ENCODE peak calls at places on chromosomes 13 and 19, in six cellular contexts. X, P, L, H, J and G are unnamed samples.
A peak's percentile ranks its signal among the peaks of the same experiment; 100 is the strongest.

GRCh38 chr19:13483215-13483614 is 23.1 kb downstream of the CACNA1A start:
- DNase-seq in X (no peak), P (no peak), L (no peak), H (no peak), J (no peak), G (no peak)

GRCh38 chr19:2426661-2427322 is 594 bp downstream of the TIMM13 start:
- DNase-seq in X (peak; percentile 25), P (no peak), L (peak; percentile 42), H (peak; percentile 71), J (no peak), G (peak; percentile 70)

GRCh38 chr13:89239361-89240127 is 1568.4 kb downstream of the SLITRK5 start:
- DNase-seq in X (no peak), P (no peak), L (peak; percentile 1), H (no peak), J (no peak), G (no peak)

GRCh38 chr19:41327499-41328156 is 17.7 kb downstream of the CCDC97 start:
- DNase-seq in X (peak; percentile 91), P (peak; percentile 48), L (peak; percentile 51), H (no peak), J (no peak), G (no peak)

GRCh38 chr19:18651738-18652137 is 14.9 kb downstream of the KLHL26 start:
- DNase-seq in X (no peak), P (no peak), L (no peak), H (no peak), J (no peak), G (no peak)

GRCh38 chr13:23579072-23579885 is 9.1 kb downstream of the TNFRSF19 start:
- DNase-seq in X (peak; percentile 82), P (peak; percentile 81), L (peak; percentile 90), H (peak; percentile 96), J (peak; percentile 68), G (peak; percentile 99)

GRCh38 chr19:30479231-30479630 is 107.0 kb downstream of the ZNF536 start:
- DNase-seq in X (no peak), P (no peak), L (no peak), H (no peak), J (peak; percentile 51), G (no peak)

GRCh38 chr19:1424182-1424955 is 13.8 kb upstream of the RPS15 start:
- DNase-seq in X (no peak), P (no peak), L (no peak), H (no peak), J (no peak), G (peak; percentile 59)

GRCh38 chr19:10018219-10018618 is 4.9 kb downstream of the RDH8 start:
- DNase-seq in X (no peak), P (no peak), L (no peak), H (no peak), J (no peak), G (no peak)

GRCh38 chr13:27775943-27776342 is 16.3 kb upstream of the GSX1 start:
- DNase-seq in X (no peak), P (no peak), L (no peak), H (no peak), J (no peak), G (peak; percentile 44)

GRCh38 chr19:16367269-16367683 is 42.6 kb downstream of the KLF2 start:
- DNase-seq in X (peak; percentile 60), P (no peak), L (no peak), H (no peak), J (no peak), G (no peak)